ENCODE peak calls at places on chromosomes 1 and 21, in five cellular contexts. C is adrenal gland, M is A673, D is uterus, H is IMR-90. O is an unnamed sample.

GRCh38 chr1:12600335-12600734 is 17.7 kb downstream of the DHRS3 start:
- DNase-seq in H (no peak), M (no peak), D (peak; percentile 63), C (peak; percentile 86), O (peak; percentile 87)

GRCh38 chr1:68051475-68051874 is 1.0 kb upstream of the DIRAS3 start:
- DNase-seq in D (peak; percentile 37), M (no peak), H (peak; percentile 68), C (peak; percentile 65), O (no peak)

GRCh38 chr1:115170396-115170795 is 81.1 kb upstream of the TSPAN2 start:
- DNase-seq in D (no peak), H (no peak), C (no peak), M (no peak), O (no peak)

GRCh38 chr1:12593621-12594066 is 24.4 kb downstream of the DHRS3 start:
- DNase-seq in M (no peak), C (no peak), H (peak; percentile 59), D (peak; percentile 76), O (peak; percentile 95)

GRCh38 chr1:233240839-233241682 is 54.5 kb downstream of the PCNX2 start:
- DNase-seq in D (peak; percentile 21), C (peak; percentile 72), M (peak; percentile 60), H (peak; percentile 42), O (no peak)

GRCh38 chr1:213249395-213249794 is 198.4 kb downstream of the RPS6KC1 start:
- DNase-seq in D (no peak), M (no peak), H (no peak), C (no peak), O (no peak)

GRCh38 chr1:109959974-109960744 is 24.4 kb upstream of the AHCYL1 start:
- DNase-seq in H (peak; percentile 78), D (no peak), M (peak; percentile 33), C (no peak), O (no peak)

GRCh38 chr1:206048582-206048981 is 4.4 kb upstream of the RHEX start:
- DNase-seq in M (no peak), D (no peak), H (no peak), C (peak; percentile 25), O (peak; percentile 71)

GRCh38 chr1:240801445-240801844 is 189.5 kb upstream of the GREM2 start:
- DNase-seq in H (peak; percentile 65), D (no peak), M (no peak), C (no peak), O (no peak)

GRCh38 chr1:66270122-66270812 is 263.7 kb upstream of the SGIP1 start:
- DNase-seq in M (no peak), C (peak; percentile 73), D (peak; percentile 60), H (peak; percentile 71), O (peak; percentile 78)

GRCh38 chr1:71081697-71082080 is 854 bp upstream of the ZRANB2 start:
- DNase-seq in D (peak; percentile 22), C (no peak), H (no peak), M (no peak), O (no peak)

GRCh38 chr1:93672069-93672468 is 9.6 kb downstream of the BCAR3 start:
- DNase-seq in D (peak; percentile 81), C (peak; percentile 84), H (peak; percentile 93), M (no peak), O (peak; percentile 87)

GRCh38 chr1:85554630-85555327 is 25.8 kb upstream of the CCN1 start:
- DNase-seq in D (no peak), C (no peak), H (peak; percentile 70), M (no peak), O (no peak)

GRCh38 chr1:187840557-187840956 is 1011.8 kb downstream of the PLA2G4A start:
- DNase-seq in D (no peak), C (no peak), H (peak; percentile 4), M (no peak), O (no peak)

GRCh38 chr21:41659791-41660560 is 106.9 kb downstream of the RIPK4 start:
- DNase-seq in D (no peak), C (peak; percentile 17), H (peak; percentile 24), M (no peak), O (no peak)

GRCh38 chr1:89602871-89603404 is 30.0 kb upstream of the LRRC8C start:
- DNase-seq in H (no peak), M (no peak), D (no peak), C (no peak), O (no peak)

GRCh38 chr21:16865612-16866011 is 647.2 kb upstream of the CXADR start:
- DNase-seq in D (no peak), M (no peak), H (peak; percentile 1), C (peak; percentile 23), O (no peak)

GRCh38 chr1:20717452-20718342 is at the start of gene KIF17:
- DNase-seq in M (peak; percentile 80), D (peak; percentile 62), H (peak; percentile 72), C (peak; percentile 92), O (peak; percentile 89)

GRCh38 chr1:20713440-20713839 is 4.4 kb downstream of the KIF17 start:
- DNase-seq in M (no peak), C (no peak), D (no peak), H (no peak), O (no peak)

GRCh38 chr1:20719261-20719660 is 1.5 kb upstream of the KIF17 start:
- DNase-seq in C (no peak), H (no peak), D (peak; percentile 5), M (no peak), O (peak; percentile 35)

GRCh38 chr1:20715406-20715805 is 2.4 kb downstream of the KIF17 start:
- DNase-seq in M (no peak), H (no peak), D (no peak), C (no peak), O (no peak)

DNA sequence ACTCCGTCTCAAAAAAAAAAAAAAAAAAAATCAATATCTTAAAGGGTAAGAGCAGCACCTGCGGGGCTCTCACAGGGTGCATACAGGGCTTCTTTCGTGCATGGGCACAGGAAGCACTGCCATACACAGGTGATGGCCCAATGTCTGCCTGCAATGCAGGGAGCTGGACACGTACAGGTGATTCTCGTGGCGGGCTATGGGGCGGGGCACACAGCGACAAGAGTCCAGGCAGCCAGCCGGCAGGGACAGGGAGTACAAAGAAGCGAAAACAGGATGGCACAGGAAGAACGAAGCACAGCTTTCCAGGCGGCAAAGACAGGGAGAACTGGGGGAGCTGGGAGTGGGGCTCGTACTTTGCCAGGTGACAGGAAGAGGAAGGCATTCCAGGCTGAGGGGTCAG is 1.6 kb downstream of the KIF17 start:
- DNase-seq in M (no peak), D (no peak), C (no peak), H (no peak), O (no peak)
- H3K4me3 ChIP-seq in M (no peak overlapping the region), D (no peak overlapping the region), C (no peak overlapping the region), H (no peak overlapping the region), O (no peak overlapping the region)

GRCh38 chr1:27577504-27578188 is 26.3 kb downstream of the AHDC1 start:
- DNase-seq in H (no peak), C (no peak), D (peak; percentile 29), M (no peak), O (peak; percentile 71)
- TF ChIP-seq CTCF in H (no peak), C (no peak), D (no peak), M (no peak), O (no peak)

DNA sequence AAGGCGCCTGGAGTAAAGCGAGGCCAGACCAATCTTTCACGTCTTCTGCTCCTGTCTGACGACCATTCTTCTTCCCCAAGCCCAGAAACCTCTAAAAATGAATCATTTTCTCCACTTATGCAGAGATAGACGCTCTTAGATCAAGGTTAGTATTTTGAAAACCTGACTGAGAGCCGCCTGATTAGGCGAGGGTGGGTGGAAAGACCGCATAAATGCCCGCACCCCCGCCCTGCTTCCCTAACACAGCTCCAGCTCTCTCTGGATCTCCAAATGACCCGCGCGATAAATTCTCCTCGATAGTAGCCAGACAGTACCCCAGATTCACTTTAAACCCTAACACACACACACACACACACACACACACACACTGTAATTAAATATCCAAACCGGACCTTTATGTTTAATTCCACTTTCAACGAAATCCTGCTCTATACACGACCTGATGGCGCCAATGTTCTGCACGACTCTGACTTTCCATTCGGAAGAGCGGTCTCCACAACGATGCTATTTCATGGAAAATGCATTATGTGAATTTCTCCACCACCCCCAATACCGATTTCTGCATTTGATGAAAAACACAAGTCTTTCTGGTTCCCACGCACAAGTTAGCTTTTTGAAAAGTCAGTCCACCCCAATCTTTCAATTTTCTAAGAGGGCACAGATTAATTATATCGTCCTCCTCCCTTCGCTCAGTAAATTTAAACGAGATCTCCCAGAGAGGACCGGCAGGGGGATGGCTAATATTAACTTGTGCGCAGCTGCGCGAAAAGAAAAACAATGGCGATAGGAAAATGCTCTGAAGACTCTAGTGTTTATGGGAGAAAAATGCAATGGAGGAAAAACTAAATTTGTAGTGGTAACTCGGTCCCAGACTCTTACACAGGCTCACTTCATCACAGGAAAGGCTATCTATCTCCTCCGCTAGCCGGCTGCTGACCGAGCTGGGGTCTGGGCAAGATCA is 1.5 kb upstream of the LHX8 start:
- DNase-seq in H (no peak), M (no peak), D (no peak), C (no peak), O (no peak)
- H3K4me3 ChIP-seq in H (no peak overlapping the region), M (no peak overlapping the region), D (no peak overlapping the region), C (no peak overlapping the region), O (no peak overlapping the region)

DNA sequence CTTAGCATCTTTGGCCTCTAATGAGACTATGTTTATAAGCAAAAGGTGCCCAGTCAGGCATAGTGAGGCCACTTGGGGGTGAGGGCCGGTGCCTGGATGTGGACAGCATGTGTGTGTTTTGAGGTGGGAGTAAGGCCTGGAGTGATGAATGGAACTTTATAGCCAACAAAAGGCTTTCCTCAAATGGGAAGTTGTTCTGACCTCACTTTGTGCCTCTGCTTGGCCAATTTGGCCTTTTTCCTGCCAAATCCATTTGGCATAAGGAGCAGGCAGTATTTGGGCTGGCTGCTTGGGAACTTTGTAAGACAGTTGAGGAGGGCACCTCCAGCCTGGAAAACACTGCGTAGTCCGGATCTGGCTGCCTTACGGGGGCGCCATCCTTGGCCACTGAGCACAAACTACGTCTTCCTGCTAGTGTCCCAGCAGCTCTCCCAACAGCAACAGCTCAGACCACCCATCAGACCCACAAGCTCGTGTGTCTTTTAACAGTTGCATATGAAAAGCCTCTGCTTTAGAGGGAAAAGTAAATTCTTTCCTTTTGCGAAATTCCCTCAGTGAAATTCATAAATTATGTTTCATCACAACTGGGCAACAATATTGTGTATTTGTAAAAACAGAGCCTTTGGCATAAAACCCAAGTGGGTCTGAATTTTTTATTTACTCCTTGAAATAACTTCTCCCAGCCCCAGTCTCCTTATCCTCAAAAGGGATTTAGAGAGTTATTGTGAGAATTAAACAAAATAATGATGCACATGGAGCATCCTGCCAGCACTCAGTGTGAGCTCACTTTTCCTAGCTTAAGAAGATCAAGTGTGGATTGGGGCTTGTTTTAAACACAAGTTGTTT is 322.9 kb downstream of the DISC1 start:
- DNase-seq in C (no peak), H (no peak), D (no peak), M (no peak), O (peak; percentile 70)
- TF ChIP-seq CTCF in C (no peak), H (no peak), D (no peak), M (peak; percentile 24), O (no peak)

DNA sequence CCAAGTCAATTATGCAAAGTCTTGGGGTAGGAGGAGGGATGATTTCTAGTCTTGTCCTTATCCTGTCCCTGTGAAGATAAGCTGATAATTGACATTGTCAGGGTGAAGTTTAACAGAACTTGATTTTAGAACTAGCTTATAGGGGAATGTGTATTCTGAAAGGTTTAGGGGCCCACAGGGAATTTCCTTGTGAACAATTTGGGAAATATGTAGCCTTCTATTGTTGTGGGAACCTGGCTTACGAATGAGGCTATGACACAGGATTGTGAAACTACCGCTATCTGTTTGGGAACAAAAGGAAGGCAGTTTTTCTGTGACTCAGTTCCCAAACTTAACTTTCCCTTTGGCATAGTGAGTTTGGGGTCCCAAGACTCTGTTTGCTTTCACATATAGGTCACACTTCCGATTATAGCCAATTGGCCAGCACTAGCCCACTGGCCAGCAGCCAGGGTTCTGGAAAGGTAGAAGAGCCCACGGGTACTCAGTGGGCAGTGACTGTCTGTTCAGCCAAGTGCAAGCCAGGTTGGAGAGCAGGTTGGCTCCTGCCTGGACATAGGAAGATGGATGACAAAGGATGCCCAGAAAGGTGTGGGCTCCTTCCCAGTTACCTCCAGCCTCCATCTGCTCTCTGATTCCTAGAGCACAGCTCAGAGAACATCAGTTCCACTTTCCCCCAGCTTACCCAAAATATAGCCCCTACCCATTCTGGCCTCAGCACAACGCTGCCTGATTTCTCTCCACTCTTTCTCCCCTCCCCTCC is 35.5 kb downstream of the H3-3A start:
- DNase-seq in C (no peak), M (peak; percentile 60), D (no peak), H (peak; percentile 65), O (no peak)
- H3K4me3 ChIP-seq in C (no peak overlapping the region), M (no peak overlapping the region), D (no peak overlapping the region), H (no peak overlapping the region), O (no peak overlapping the region)

O was measured in sigmoid colon.